ENCODE peak calls at places on chromosomes 2 and 18, in five cellular contexts. U is mucosa of descending colon; A is CD8-positive, alpha-beta T cell; F is vagina; R is AG09309. S is an unnamed sample.

GRCh38 chr2:19988600-19988999 is 1.3 kb downstream of the WDR35 start:
- DNase-seq in U (no peak), A (no peak), F (no peak), R (no peak), S (no peak)

GRCh38 chr2:235055891-235056516 is 104.2 kb downstream of the SH3BP4 start:
- DNase-seq in U (no peak), A (no peak), F (no peak), R (no peak), S (no peak)

GRCh38 chr18:11393486-11393885 is 215.9 kb upstream of the SLC35G4 start:
- DNase-seq in U (no peak), A (no peak), F (no peak), R (no peak), S (no peak)

GRCh38 chr2:19282305-19282704 is 76.1 kb downstream of the OSR1 start:
- DNase-seq in U (no peak), A (no peak), F (no peak), R (no peak), S (no peak)

GRCh38 chr2:238138331-238139102 is at the start of gene KLHL30:
- DNase-seq in U (no peak), A (no peak), F (no peak), R (no peak), S (peak)

GRCh38 chr2:149329068-149329467 is 1.3 kb upstream of the LYPD6 start:
- DNase-seq in U (no peak), A (no peak), F (no peak), R (no peak), S (no peak)

GRCh38 chr2:231680992-231681852 is 27.1 kb upstream of the PTMA start:
- DNase-seq in U (peak), A (no peak), F (no peak), R (no peak), S (no peak)

GRCh38 chr18:54712315-54712714 is 116.0 kb upstream of the RAB27B start:
- DNase-seq in U (peak), A (no peak), F (no peak), R (peak), S (peak)

GRCh38 chr2:215863687-215864086 is 149.7 kb downstream of the MREG start:
- DNase-seq in U (no peak), A (no peak), F (no peak), R (no peak), S (no peak)

GRCh38 chr2:132915812-132916211 is 245.8 kb upstream of the LYPD1 start:
- DNase-seq in U (no peak), A (no peak), F (no peak), R (no peak), S (no peak)

GRCh38 chr2:128442053-128442751 is 123.5 kb upstream of the HS6ST1 start:
- DNase-seq in U (no peak), A (no peak), F (peak), R (no peak), S (no peak)

GRCh38 chr2:34365512-34365911 is 766.4 kb upstream of the FAM98A start:
- DNase-seq in U (no peak), A (no peak), F (no peak), R (no peak), S (no peak)

GRCh38 chr2:34368304-34368703 is 769.2 kb upstream of the FAM98A start:
- DNase-seq in U (no peak), A (no peak), F (no peak), R (no peak), S (no peak)

GRCh38 chr2:34365937-34366336 is 766.8 kb upstream of the FAM98A start:
- DNase-seq in U (no peak), A (no peak), F (no peak), R (no peak), S (peak)
- TF ChIP-seq CTCF in U (no peak), A (no peak), F (no peak), R (no peak), S (peak)

DNA sequence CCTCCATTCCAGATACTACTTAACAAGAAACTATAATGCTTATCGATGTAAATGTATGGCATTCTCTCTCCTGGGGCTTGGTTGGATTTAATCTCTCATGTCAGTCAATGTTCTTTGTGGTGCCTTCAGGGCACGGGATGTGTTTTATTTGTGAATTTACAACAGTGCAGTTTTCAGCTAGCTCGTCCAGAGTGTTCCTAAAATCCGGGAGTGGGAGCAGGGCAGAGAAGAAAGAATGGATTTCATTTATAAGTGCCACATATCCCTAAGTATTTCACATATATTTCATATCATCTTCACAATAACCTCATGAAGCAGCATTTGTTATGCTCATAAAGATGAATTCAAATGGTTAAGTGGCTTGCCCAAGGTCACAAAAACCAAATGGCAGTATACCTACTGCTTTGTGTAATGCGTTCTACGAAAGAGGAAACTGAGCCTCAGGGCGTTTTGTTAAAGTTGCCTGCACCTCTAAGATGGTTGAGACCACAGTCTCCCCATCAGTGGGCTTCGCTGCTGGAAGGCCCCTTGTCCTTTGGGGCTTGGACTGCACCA is 134.7 kb upstream of the MGAT5 start:
- DNase-seq in U (no peak), A (no peak), F (no peak), R (no peak), S (no peak)
- H3K4me3 ChIP-seq in U (no peak), A (peak), F (peak), R (peak), S (peak)

GRCh38 chr2:61854435-61855177 is 746 bp upstream of the FAM161A start:
- DNase-seq in U (peak), A (peak), F (no peak), R (peak), S (peak)
- TF ChIP-seq CTCF in U (no peak), A (no peak), F (no peak), R (no peak), S (peak)

GRCh38 chr2:85468704-85469349 is 50.3 kb downstream of the SH2D6 start:
- DNase-seq in U (peak), A (no peak), F (no peak), R (no peak), S (no peak)
- H3K4me3 ChIP-seq in U (no peak), A (no peak), F (no peak), R (no peak), S (no peak)